ENCODE peak calls at places on chromosomes 12 and 14, in five cellular contexts. J, K, H, W and X are unnamed samples.

GRCh38 chr12:58443981-58444371 is 476.3 kb downstream of the LRIG3 start:
- ATAC-seq in W (no peak), K (peak), H (no peak), J (peak), X (peak)

GRCh38 chr12:95547522-95548055 is 3.7 kb downstream of the USP44 start:
- ATAC-seq in K (peak), J (peak), H (no peak), W (peak), X (peak)

GRCh38 chr14:27411021-27411420 is 813.2 kb upstream of the NOVA1 start:
- ATAC-seq in W (no peak), H (no peak), J (no peak), K (no peak), X (no peak)

GRCh38 chr12:125528300-125528699 is 463.1 kb downstream of the AACS start:
- ATAC-seq in K (no peak), H (no peak), W (peak), J (no peak), X (no peak)

GRCh38 chr12:12081836-12082497 is 11.2 kb downstream of the BCL2L14 start:
- ATAC-seq in W (peak), H (peak), K (peak), J (peak), X (peak)

GRCh38 chr14:50829472-50830043 is 1.4 kb downstream of the NIN start:
- ATAC-seq in H (peak), W (no peak), J (no peak), K (no peak), X (no peak)

GRCh38 chr12:122412851-122413433 is 9.5 kb downstream of the CLIP1 start:
- ATAC-seq in H (no peak), W (no peak), K (no peak), J (no peak), X (no peak)

GRCh38 chr12:129009833-129010232 is 156.6 kb downstream of the GLT1D1 start:
- ATAC-seq in H (no peak), J (no peak), W (peak), K (no peak), X (no peak)

GRCh38 chr12:92898755-92899154 is 30.3 kb downstream of the EEA1 start:
- ATAC-seq in K (peak), H (peak), W (no peak), J (no peak), X (no peak)

GRCh38 chr14:24368562-24369252 is 723 bp downstream of the NFATC4 start:
- ATAC-seq in H (no peak), J (no peak), W (no peak), K (no peak), X (no peak)

GRCh38 chr14:50624447-50624846 is 43.7 kb downstream of the SAV1 start:
- ATAC-seq in J (no peak), K (no peak), W (no peak), H (no peak), X (no peak)

GRCh38 chr14:99313234-99313633 is 41.2 kb upstream of the BCL11B start:
- ATAC-seq in J (no peak), K (no peak), W (no peak), H (no peak), X (no peak)

GRCh38 chr12:12803186-12803585 is 10.0 kb upstream of the DDX47 start:
- ATAC-seq in J (peak), W (peak), K (peak), H (peak), X (peak)

GRCh38 chr14:59897757-59898383 is 22.1 kb upstream of the LRRC9 start:
- ATAC-seq in J (peak), H (peak), W (peak), K (peak), X (no peak)

DNA sequence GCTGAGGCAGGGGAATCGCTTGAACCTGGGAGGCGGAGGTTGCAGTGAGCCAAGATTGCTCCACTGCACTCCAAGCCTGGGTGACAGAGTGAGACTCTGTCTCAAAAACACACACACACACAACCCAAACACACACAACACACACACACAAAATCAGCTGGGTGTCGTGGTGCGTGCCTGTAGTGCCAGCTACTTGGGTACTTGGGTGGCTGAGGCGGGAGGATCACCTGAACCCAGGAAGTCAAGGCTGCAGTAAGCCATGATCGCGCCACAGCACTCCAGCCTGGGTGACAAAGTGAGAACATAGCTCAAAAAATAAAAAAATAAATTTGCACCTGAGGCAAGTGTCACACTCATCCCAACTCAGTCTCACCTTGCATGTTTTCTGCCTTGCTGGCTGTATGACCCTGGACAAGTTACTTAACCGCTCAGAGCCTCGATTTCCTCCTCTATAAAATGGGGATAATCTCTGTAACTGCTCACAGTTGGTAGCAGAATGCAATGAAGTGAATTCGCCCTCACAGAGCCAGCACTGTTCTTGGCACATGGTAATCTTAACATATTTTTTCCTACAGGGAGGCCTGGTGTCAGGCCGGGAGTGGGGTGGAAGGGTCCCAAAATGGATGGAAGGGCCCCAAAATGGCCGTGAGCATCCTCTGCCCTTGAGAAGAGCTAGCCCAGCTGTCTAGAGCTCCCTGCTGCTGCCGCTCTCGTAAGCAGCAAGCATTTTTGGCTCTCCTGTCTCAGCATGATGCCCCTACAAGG is 630 bp upstream of the HNF1A start:
- ATAC-seq in J (no peak), K (no peak), W (no peak), H (no peak), X (no peak)
- H3K4me3 ChIP-seq in J (no peak), K (no peak), W (peak), H (no peak), X (no peak)

GRCh38 chr14:89489796-89490506 is 72.9 kb upstream of the FOXN3 start:
- ATAC-seq in J (no peak), H (no peak), W (no peak), K (no peak), X (peak)
- H3K4me3 ChIP-seq in J (no peak), H (no peak), W (no peak), K (no peak), X (peak)

GRCh38 chr14:95064734-95065133 is 92.6 kb downstream of the DICER1 start:
- ATAC-seq in W (no peak), K (no peak), J (no peak), H (no peak), X (no peak)
- H3K4me3 ChIP-seq in W (no peak), K (no peak), J (no peak), H (no peak), X (no peak)

GRCh38 chr12:48618541-48618940 is 48.7 kb upstream of the LALBA start:
- ATAC-seq in J (peak), K (peak), H (peak), W (peak), X (no peak)

GRCh38 chr12:48615681-48616080 is 45.8 kb upstream of the LALBA start:
- ATAC-seq in K (no peak), J (no peak), H (no peak), W (no peak), X (no peak)

GRCh38 chr12:48613321-48613720 is 43.5 kb upstream of the LALBA start:
- ATAC-seq in J (no peak), K (no peak), W (no peak), H (no peak), X (no peak)
- H3K4me3 ChIP-seq in J (no peak), K (no peak), W (no peak), H (no peak), X (no peak)

DNA sequence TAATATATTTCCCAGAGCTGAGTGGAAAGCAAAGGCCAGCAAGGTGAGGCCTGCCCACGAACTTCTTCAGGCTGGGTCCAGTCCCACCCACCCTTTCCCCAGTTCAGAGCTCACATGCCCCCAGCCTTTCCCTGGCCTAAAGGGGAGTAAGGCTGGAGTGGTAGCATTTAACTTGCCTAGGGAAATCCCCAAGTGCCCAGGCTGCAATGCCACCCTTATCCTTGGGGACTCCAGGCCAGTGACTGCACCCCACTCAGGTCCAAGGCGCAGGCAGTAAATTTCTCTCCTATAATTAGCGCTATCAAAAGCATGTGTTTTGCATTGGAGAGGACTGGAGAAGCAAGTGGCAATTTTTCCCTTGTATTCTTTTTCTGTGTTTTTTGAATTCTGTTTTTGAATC is 3.7 kb upstream of the HOXC6 start:
- ATAC-seq in J (no peak), H (no peak), K (no peak), W (no peak), X (no peak)
- H3K4me3 ChIP-seq in J (no peak), H (no peak), K (no peak), W (no peak), X (no peak)

GRCh38 chr14:95760596-95760995 is 46.7 kb upstream of the TCL1A start:
- ATAC-seq in J (no peak), H (no peak), K (no peak), W (no peak), X (no peak)
- H3K4me3 ChIP-seq in J (no peak), H (no peak), K (no peak), W (no peak), X (no peak)

GRCh38 chr14:44700184-44700583 is 193.1 kb upstream of the FSCB start:
- ATAC-seq in J (peak), W (no peak), H (peak), K (peak), X (no peak)

GRCh38 chr14:44701563-44702263 is 194.6 kb upstream of the FSCB start:
- ATAC-seq in K (no peak), W (no peak), H (peak), J (no peak), X (no peak)

GRCh38 chr14:44700694-44701093 is 193.6 kb upstream of the FSCB start:
- ATAC-seq in K (no peak), J (no peak), W (no peak), H (peak), X (no peak)

GRCh38 chr14:44699391-44699790 is 192.3 kb upstream of the FSCB start:
- ATAC-seq in J (no peak), W (no peak), K (no peak), H (no peak), X (no peak)
- H3K4me3 ChIP-seq in J (no peak), W (no peak), K (no peak), H (no peak), X (no peak)

DNA sequence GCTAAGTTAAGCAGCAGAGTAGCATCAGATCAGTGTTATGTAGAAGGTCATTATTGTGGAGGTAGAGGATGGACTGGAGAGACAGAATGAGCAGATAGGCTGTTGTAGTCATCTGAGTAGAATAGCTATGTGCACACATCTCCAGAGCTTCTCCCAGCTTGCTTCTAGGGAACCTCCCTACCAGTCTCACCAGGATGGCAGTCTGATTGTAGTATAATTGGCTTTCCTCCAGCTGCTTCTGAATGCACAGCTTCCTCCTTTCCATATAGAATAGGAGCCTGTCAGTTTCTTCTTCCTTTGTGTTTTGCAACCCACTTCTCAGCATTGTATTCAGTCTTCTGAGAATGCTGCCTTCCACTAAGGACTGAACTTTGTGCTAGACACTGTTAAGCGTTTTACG is 2.1 kb upstream of the CSAD start:
- ATAC-seq in H (no peak), K (no peak), W (no peak), J (peak), X (no peak)
- H3K4me3 ChIP-seq in H (peak), K (no peak), W (no peak), J (peak), X (peak)